ENCODE peak calls at places on chromosome 7, in four cellular contexts. D, Q, Z and V are unnamed samples.

GRCh38 chr7:5689118-5689517 is 92.3 kb downstream of the RNF216 start:
- DNase-seq in Z (no peak), D (no peak), Q (peak; percentile 71), V (no peak)

GRCh38 chr7:55304363-55304762 is 60.8 kb upstream of the LANCL2 start:
- DNase-seq in Q (no peak), D (no peak), Z (no peak), V (no peak)

GRCh38 chr7:139016931-139017511 is 18.8 kb downstream of the ZC3HAV1L start:
- DNase-seq in D (no peak), Q (peak; percentile 82), Z (peak; percentile 68), V (peak; percentile 52)

GRCh38 chr7:94612253-94612652 is 43.7 kb downstream of the SGCE start:
- DNase-seq in D (no peak), Z (no peak), Q (no peak), V (no peak)

GRCh38 chr7:98870071-98870651 is 347 bp upstream of the TMEM130 start:
- DNase-seq in D (peak; percentile 74), Z (peak; percentile 32), Q (peak; percentile 47), V (peak; percentile 28)

GRCh38 chr7:137980308-137980707 is 21.6 kb downstream of the CREB3L2 start:
- DNase-seq in Q (no peak), Z (no peak), D (no peak), V (no peak)

GRCh38 chr7:190196-190595 is 2.2 kb upstream of the FAM20C start:
- DNase-seq in D (no peak), Q (no peak), Z (no peak), V (no peak)

GRCh38 chr7:36474283-36475010 is 84.8 kb downstream of the ANLN start:
- DNase-seq in D (no peak), Q (peak; percentile 53), Z (no peak), V (no peak)

GRCh38 chr7:151411551-151411950 is 1.7 kb upstream of the WDR86 start:
- DNase-seq in Q (no peak), Z (no peak), D (peak; percentile 55), V (no peak)

GRCh38 chr7:37311282-37311868 is 137.3 kb downstream of the ELMO1 start:
- DNase-seq in Q (peak; percentile 58), D (no peak), Z (no peak), V (peak; percentile 19)

GRCh38 chr7:151520419-151521229 is 929 bp upstream of the RHEB start:
- DNase-seq in D (peak; percentile 87), Z (peak; percentile 67), Q (peak; percentile 21), V (peak; percentile 20)

GRCh38 chr7:7434379-7434778 is 101.3 kb downstream of the COL28A1 start:
- DNase-seq in Z (no peak), D (no peak), Q (no peak), V (no peak)

GRCh38 chr7:106448992-106449859 is 164.4 kb upstream of the NAMPT start:
- DNase-seq in Q (no peak), D (no peak), Z (no peak), V (no peak)

GRCh38 chr7:13908667-13909382 is 80.6 kb downstream of the ETV1 start:
- DNase-seq in Z (no peak), Q (no peak), D (no peak), V (no peak)

GRCh38 chr7:2968176-2968575 is 75.5 kb downstream of the CARD11 start:
- DNase-seq in D (peak; percentile 12), Q (no peak), Z (no peak), V (no peak)

GRCh38 chr7:82358009-82358578 is 85.5 kb downstream of the CACNA2D1 start:
- DNase-seq in Z (no peak), Q (no peak), D (no peak), V (no peak)

GRCh38 chr7:27101906-27102577 is 441 bp downstream of the HOXA2 start:
- DNase-seq in Z (no peak), D (no peak), Q (no peak), V (no peak)

GRCh38 chr7:116354546-116355422 is 144.4 kb downstream of the TES start:
- DNase-seq in Z (peak; percentile 74), D (peak; percentile 62), Q (peak; percentile 100), V (no peak)

GRCh38 chr7:26900283-26900682 is 35.9 kb upstream of the SKAP2 start:
- DNase-seq in Z (no peak), Q (no peak), D (no peak), V (no peak)

GRCh38 chr7:114930829-114931655 is 9.1 kb downstream of the MDFIC start:
- DNase-seq in D (no peak), Z (no peak), Q (peak; percentile 54), V (no peak)

GRCh38 chr7:40009301-40009700 is 59.2 kb downstream of the CDK13 start:
- DNase-seq in D (no peak), Z (no peak), Q (no peak), V (no peak)

GRCh38 chr7:99004216-99004615 is 125.9 kb downstream of the TRRAP start:
- DNase-seq in D (peak; percentile 71), Q (peak; percentile 33), Z (no peak), V (no peak)

GRCh38 chr7:70592171-70592570 is 539.8 kb upstream of the GALNT17 start:
- DNase-seq in Q (no peak), D (no peak), Z (no peak), V (no peak)

GRCh38 chr7:1513657-1514095 is 9.5 kb upstream of the INTS1 start:
- DNase-seq in Z (no peak), D (no peak), Q (peak; percentile 17), V (no peak)

GRCh38 chr7:37527109-37527508 is 78.4 kb upstream of the ELMO1 start:
- DNase-seq in Q (no peak), D (no peak), Z (no peak), V (no peak)

GRCh38 chr7:19112290-19113000 is 5.0 kb downstream of the TWIST1 start:
- DNase-seq in Q (peak; percentile 78), D (no peak), Z (no peak), V (no peak)

GRCh38 chr7:139842414-139843210 is 13.5 kb downstream of the TBXAS1 start:
- DNase-seq in Q (peak; percentile 39), D (no peak), Z (no peak), V (no peak)

GRCh38 chr7:26151953-26152781 is at the start of gene NFE2L3:
- DNase-seq in D (peak; percentile 91), Z (no peak), Q (peak; percentile 82), V (peak; percentile 79)

GRCh38 chr7:44293561-44294324 is 31.7 kb downstream of the CAMK2B start:
- DNase-seq in D (peak; percentile 47), Q (no peak), Z (peak; percentile 10), V (no peak)

GRCh38 chr7:1358376-1359050 is 100.8 kb downstream of the MICALL2 start:
- DNase-seq in Q (no peak), Z (no peak), D (peak; percentile 50), V (no peak)

GRCh38 chr7:27096756-27097514 is 1.1 kb upstream of the HOXA1 start:
- DNase-seq in Z (no peak), D (peak; percentile 83), Q (no peak), V (no peak)

GRCh38 chr7:121908042-121908441 is 35.1 kb downstream of the PTPRZ1 start:
- DNase-seq in Q (no peak), Z (no peak), D (no peak), V (no peak)

GRCh38 chr7:21013765-21014502 is 227.2 kb upstream of the SP8 start:
- DNase-seq in Z (no peak), D (no peak), Q (no peak), V (no peak)

GRCh38 chr7:1647961-1648631 is 22.0 kb upstream of the ELFN1 start:
- DNase-seq in Q (peak; percentile 41), Z (no peak), D (no peak), V (no peak)

GRCh38 chr7:38506756-38507155 is 124.4 kb downstream of the AMPH start:
- DNase-seq in D (no peak), Z (no peak), Q (peak; percentile 47), V (no peak)

GRCh38 chr7:57328963-57329362 is 121.0 kb upstream of the ZNF716 start:
- DNase-seq in D (peak; percentile 11), Z (no peak), Q (no peak), V (no peak)
- H3K9me3 ChIP-seq in D (no peaks in the 10 kb centered on the region), Z (no peaks in the 10 kb centered on the region), Q (peaks cover 3% of the 10 kb centered on the region), V (peaks cover 2% of the 10 kb centered on the region)

DNA sequence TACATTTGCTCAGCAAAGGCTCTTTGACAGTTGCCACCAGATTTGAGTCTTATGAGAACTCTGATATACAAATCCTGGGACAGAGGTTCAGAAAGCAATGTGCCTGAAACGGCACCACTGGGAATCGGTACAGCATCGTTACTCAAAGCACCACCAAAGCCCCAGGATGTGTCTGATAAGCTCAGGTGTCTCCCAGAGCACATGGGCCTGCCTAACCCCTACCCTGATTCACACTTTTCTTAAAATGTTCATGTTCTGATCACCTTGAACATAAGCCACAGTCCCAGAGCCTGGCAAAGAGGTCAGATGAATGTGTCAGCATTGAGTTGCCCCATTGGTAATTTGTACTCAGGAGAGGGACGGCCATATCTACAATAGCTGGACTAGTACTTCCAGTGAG is 545.8 kb upstream of the AUTS2 start:
- DNase-seq in Q (no peak), D (no peak), Z (no peak), V (no peak)
- H3K9me3 ChIP-seq in Q (no peaks in the 10 kb centered on the region), D (no peaks in the 10 kb centered on the region), Z (peaks cover 4% of the 10 kb centered on the region), V (no peaks in the 10 kb centered on the region)

DNA sequence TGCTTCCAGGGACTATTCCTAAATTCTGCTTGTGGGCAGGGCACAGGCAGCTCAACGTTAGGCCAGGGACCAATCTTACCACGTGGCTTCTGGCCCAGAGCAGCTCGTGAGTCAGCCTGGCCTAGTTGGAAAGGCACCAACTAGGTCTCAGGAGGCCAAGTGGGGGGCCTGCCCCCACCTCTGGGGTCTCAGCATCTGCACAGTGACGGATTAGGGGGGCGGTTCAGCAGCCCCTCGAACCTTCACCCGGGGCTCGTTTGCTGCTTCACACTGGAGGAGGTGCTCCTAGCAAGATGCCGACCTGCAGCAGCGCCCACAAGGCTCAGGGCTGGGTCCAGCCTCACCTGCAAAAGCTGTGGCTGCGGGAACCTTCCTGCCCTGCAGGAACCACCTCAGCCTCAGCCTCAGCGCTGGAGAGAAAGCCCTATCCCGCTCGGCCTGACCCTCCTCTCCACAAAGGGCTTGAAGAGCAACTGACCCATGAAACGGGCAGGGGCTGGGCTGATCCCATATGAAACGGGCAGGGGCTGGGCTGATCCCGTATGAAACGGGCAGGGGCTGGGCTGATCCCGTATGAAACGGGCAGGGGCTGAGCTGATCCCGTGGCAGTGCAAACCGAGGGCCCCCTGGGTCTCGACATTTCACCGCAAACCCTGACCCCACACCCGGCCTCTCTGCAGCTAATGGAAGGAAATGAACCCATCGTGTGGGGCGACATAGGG is 447.5 kb downstream of the DNAJB6 start:
- DNase-seq in D (no peak), Z (no peak), Q (no peak), V (no peak)
- H3K9me3 ChIP-seq in D (no peaks in the 10 kb centered on the region), Z (no peaks in the 10 kb centered on the region), Q (no peaks in the 10 kb centered on the region), V (no peaks in the 10 kb centered on the region)

GRCh38 chr7:135178364-135178763 is 7.9 kb upstream of the CYREN start:
- DNase-seq in Z (no peak), Q (no peak), D (no peak), V (no peak)

GRCh38 chr7:135181261-135181928 is 10.9 kb upstream of the CYREN start:
- DNase-seq in Z (no peak), Q (no peak), D (no peak), V (no peak)

GRCh38 chr7:135181929-135182678 is 11.6 kb upstream of the CYREN start:
- DNase-seq in Q (no peak), Z (no peak), D (no peak), V (no peak)

GRCh38 chr7:135179321-135179925 is 8.9 kb upstream of the CYREN start:
- DNase-seq in Z (no peak), D (no peak), Q (no peak), V (no peak)

DNA sequence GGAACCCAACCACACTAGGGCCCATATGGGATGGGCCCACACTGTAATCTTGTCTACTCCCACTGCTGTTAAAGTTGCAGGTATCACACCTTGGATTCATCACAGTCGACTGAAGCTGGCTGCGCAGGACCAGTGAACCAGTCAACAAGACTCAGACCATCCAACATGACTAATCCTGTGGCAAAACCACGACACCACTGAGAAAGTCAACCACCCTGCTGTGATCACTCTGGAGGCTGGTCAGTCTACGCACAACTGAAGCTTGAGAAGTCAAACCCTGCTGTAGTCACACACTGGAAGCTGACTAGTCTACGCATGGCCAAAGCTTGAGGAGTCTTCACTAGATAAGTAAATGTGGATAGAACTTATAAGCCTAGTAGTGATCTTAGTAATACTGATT is 9.6 kb upstream of the CYREN start:
- DNase-seq in Q (no peak), Z (no peak), D (no peak), V (no peak)
- H3K9me3 ChIP-seq in Q (peaks cover 4% of the 10 kb centered on the region), Z (no peaks in the 10 kb centered on the region), D (peaks cover 25% of the 10 kb centered on the region), V (peaks cover 7% of the 10 kb centered on the region)